ENCODE peak calls at places on chromosomes 4 and X, in six cellular contexts. G, C, M, F, D and N are unnamed samples.

GRCh38 chr4:7390906-7391636 is 43.7 kb downstream of the PSAPL1 start:
- DNase-seq in D (peak; percentile 13), C (no peak), G (no peak), F (no peak), M (no peak), N (no peak)

GRCh38 chr4:114005569-114006442 is 26.4 kb upstream of the ARSJ start:
- DNase-seq in F (no peak), D (no peak), C (no peak), M (peak; percentile 42), G (no peak), N (no peak)

GRCh38 chr4:186727977-186728519 is 4.4 kb upstream of the FAT1 start:
- DNase-seq in F (no peak), M (peak; percentile 67), C (no peak), G (no peak), D (peak; percentile 62), N (no peak)

GRCh38 chrX:110992611-110993010 is 103.4 kb upstream of the PAK3 start:
- DNase-seq in F (no peak), D (peak; percentile 67), M (peak; percentile 18), G (peak; percentile 6), C (no peak), N (peak; percentile 13)

GRCh38 chr4:7813674-7814073 is 126.0 kb downstream of the AFAP1 start:
- DNase-seq in D (no peak), C (no peak), F (no peak), M (peak; percentile 79), G (no peak), N (peak; percentile 73)

GRCh38 chr4:168633071-168633470 is 136.2 kb downstream of the PALLD start:
- DNase-seq in C (no peak), F (no peak), M (no peak), D (no peak), G (no peak), N (no peak)

GRCh38 chr4:140150886-140151699 is 2.9 kb downstream of the MAML3 start:
- DNase-seq in G (peak; percentile 55), F (peak; percentile 97), C (peak; percentile 44), D (peak; percentile 89), M (peak; percentile 61), N (peak; percentile 85)

GRCh38 chr4:85147481-85148076 is 181.1 kb upstream of the WDFY3 start:
- DNase-seq in F (no peak), M (peak; percentile 62), C (no peak), D (peak; percentile 35), G (no peak), N (peak; percentile 42)

GRCh38 chr4:73730292-73730691 is 10.1 kb upstream of the CXCL8 start:
- DNase-seq in M (no peak), D (no peak), C (no peak), G (no peak), F (no peak), N (no peak)

GRCh38 chr4:115720611-115721010 is 607.2 kb upstream of the NDST4 start:
- DNase-seq in M (no peak), C (no peak), F (no peak), G (no peak), D (no peak), N (no peak)